ENCODE peak calls at places on chromosomes 12 and 14, in five cellular contexts. One of them, this sample, is unnamed.

GRCh38 chr12:80939231-80939950 is 1.7 kb upstream of the LIN7A start:
- DNase-seq in activated CD4-positive, alpha-beta T cell treated with anti-CD3 and anti-CD28 coated beads, Interleukin-2, amount 50 U/mL, for 1 hour: no peak
- DNase-seq in B cell: no peak
- DNase-seq in SHP77: peak; percentile 19
- DNase-seq in fibroblast of mammary gland: peak; percentile 22
- DNase-seq in this sample: no peak

GRCh38 chr12:21607701-21608100 is 3.1 kb upstream of the GYS2 start:
- DNase-seq in B cell: no peak
- DNase-seq in SHP77: no peak
- DNase-seq in activated CD4-positive, alpha-beta T cell treated with anti-CD3 and anti-CD28 coated beads, Interleukin-2, amount 50 U/mL, for 1 hour: no peak
- DNase-seq in fibroblast of mammary gland: peak; percentile 45
- DNase-seq in this sample: peak; percentile 9

GRCh38 chr12:96487214-96487613 is 2.2 kb upstream of the CFAP54 start:
- DNase-seq in activated CD4-positive, alpha-beta T cell treated with anti-CD3 and anti-CD28 coated beads, Interleukin-2, amount 50 U/mL, for 1 hour: no peak
- DNase-seq in B cell: no peak
- DNase-seq in fibroblast of mammary gland: peak; percentile 91
- DNase-seq in SHP77: no peak
- DNase-seq in this sample: no peak

GRCh38 chr12:12097821-12098688 is 27.3 kb downstream of the BCL2L14 start:
- DNase-seq in B cell: no peak
- DNase-seq in SHP77: no peak
- DNase-seq in fibroblast of mammary gland: no peak
- DNase-seq in activated CD4-positive, alpha-beta T cell treated with anti-CD3 and anti-CD28 coated beads, Interleukin-2, amount 50 U/mL, for 1 hour: no peak
- DNase-seq in this sample: no peak

GRCh38 chr14:92173668-92174067 is 51.9 kb downstream of the CPSF2 start:
- DNase-seq in B cell: no peak
- DNase-seq in fibroblast of mammary gland: no peak
- DNase-seq in activated CD4-positive, alpha-beta T cell treated with anti-CD3 and anti-CD28 coated beads, Interleukin-2, amount 50 U/mL, for 1 hour: no peak
- DNase-seq in SHP77: no peak
- DNase-seq in this sample: no peak

GRCh38 chr14:60736494-60736893 is 1.9 kb downstream of the MNAT1 start:
- DNase-seq in SHP77: no peak
- DNase-seq in B cell: no peak
- DNase-seq in fibroblast of mammary gland: peak; percentile 78
- DNase-seq in activated CD4-positive, alpha-beta T cell treated with anti-CD3 and anti-CD28 coated beads, Interleukin-2, amount 50 U/mL, for 1 hour: no peak
- DNase-seq in this sample: peak; percentile 5

GRCh38 chr14:58488550-58488949 is 61.0 kb downstream of the KIAA0586 start:
- DNase-seq in fibroblast of mammary gland: peak; percentile 48
- DNase-seq in B cell: no peak
- DNase-seq in activated CD4-positive, alpha-beta T cell treated with anti-CD3 and anti-CD28 coated beads, Interleukin-2, amount 50 U/mL, for 1 hour: no peak
- DNase-seq in SHP77: no peak
- DNase-seq in this sample: peak; percentile 12

GRCh38 chr12:6855322-6855721 is 3.4 kb downstream of the USP5 start:
- DNase-seq in B cell: no peak
- DNase-seq in SHP77: no peak
- DNase-seq in activated CD4-positive, alpha-beta T cell treated with anti-CD3 and anti-CD28 coated beads, Interleukin-2, amount 50 U/mL, for 1 hour: no peak
- DNase-seq in fibroblast of mammary gland: no peak
- DNase-seq in this sample: no peak

GRCh38 chr14:94405481-94405880 is 17.1 kb upstream of the SERPINA1 start:
- DNase-seq in B cell: no peak
- DNase-seq in fibroblast of mammary gland: no peak
- DNase-seq in activated CD4-positive, alpha-beta T cell treated with anti-CD3 and anti-CD28 coated beads, Interleukin-2, amount 50 U/mL, for 1 hour: no peak
- DNase-seq in SHP77: no peak
- DNase-seq in this sample: no peak

GRCh38 chr12:68933564-68933893 is 558 bp upstream of the CPM start:
- DNase-seq in SHP77: no peak
- DNase-seq in fibroblast of mammary gland: no peak
- DNase-seq in activated CD4-positive, alpha-beta T cell treated with anti-CD3 and anti-CD28 coated beads, Interleukin-2, amount 50 U/mL, for 1 hour: no peak
- DNase-seq in B cell: no peak
- DNase-seq in this sample: peak; percentile 22

GRCh38 chr14:28813810-28814209 is 47.2 kb downstream of the FOXG1 start:
- DNase-seq in B cell: no peak
- DNase-seq in SHP77: no peak
- DNase-seq in fibroblast of mammary gland: peak; percentile 49
- DNase-seq in activated CD4-positive, alpha-beta T cell treated with anti-CD3 and anti-CD28 coated beads, Interleukin-2, amount 50 U/mL, for 1 hour: no peak
- DNase-seq in this sample: no peak

GRCh38 chr12:50248883-50249282 is 34.4 kb downstream of the LIMA1 start:
- DNase-seq in SHP77: no peak
- DNase-seq in fibroblast of mammary gland: peak; percentile 47
- DNase-seq in activated CD4-positive, alpha-beta T cell treated with anti-CD3 and anti-CD28 coated beads, Interleukin-2, amount 50 U/mL, for 1 hour: no peak
- DNase-seq in B cell: no peak
- DNase-seq in this sample: no peak